ENCODE peak calls at places on chromosomes 2 and 18, in seven cellular contexts. One of them, this sample, is unnamed.

GRCh38 chr2:109238580-109238979 is 109.6 kb downstream of the SH3RF3 start:
- DNase-seq in Peyer's patch: no peak
- DNase-seq in uterus: peak; percentile 58
- DNase-seq in stomach: peak; percentile 58
- DNase-seq in GM12878: peak; percentile 59
- DNase-seq in prostate gland: no peak
- DNase-seq in tibial nerve: peak; percentile 61
- DNase-seq in this sample: peak; percentile 88

GRCh38 chr2:96239091-96239490 is 26.7 kb downstream of the TMEM127 start:
- DNase-seq in Peyer's patch: no peak
- DNase-seq in uterus: no peak
- DNase-seq in stomach: no peak
- DNase-seq in GM12878: no peak
- DNase-seq in prostate gland: no peak
- DNase-seq in tibial nerve: no peak
- DNase-seq in this sample: no peak

GRCh38 chr2:122009546-122009945 is 254.1 kb downstream of the TSN start:
- DNase-seq in Peyer's patch: no peak
- DNase-seq in uterus: no peak
- DNase-seq in stomach: no peak
- DNase-seq in GM12878: no peak
- DNase-seq in prostate gland: no peak
- DNase-seq in tibial nerve: no peak
- DNase-seq in this sample: peak; percentile 5

GRCh38 chr2:171210864-171211431 is 50.3 kb upstream of the TLK1 start:
- DNase-seq in Peyer's patch: no peak
- DNase-seq in uterus: no peak
- DNase-seq in stomach: no peak
- DNase-seq in GM12878: peak; percentile 58
- DNase-seq in prostate gland: peak; percentile 19
- DNase-seq in tibial nerve: no peak
- DNase-seq in this sample: no peak

GRCh38 chr2:102158336-102158735 is 15.8 kb downstream of the IL1R1 start:
- DNase-seq in Peyer's patch: no peak
- DNase-seq in uterus: no peak
- DNase-seq in stomach: no peak
- DNase-seq in GM12878: no peak
- DNase-seq in prostate gland: no peak
- DNase-seq in tibial nerve: no peak
- DNase-seq in this sample: no peak

GRCh38 chr2:11955883-11956282 is 209.5 kb downstream of the LPIN1 start:
- DNase-seq in Peyer's patch: no peak
- DNase-seq in uterus: no peak
- DNase-seq in stomach: no peak
- DNase-seq in GM12878: no peak
- DNase-seq in prostate gland: no peak
- DNase-seq in tibial nerve: no peak
- DNase-seq in this sample: peak; percentile 35

GRCh38 chr2:15561574-15562344 is 625 bp upstream of the NBAS start:
- DNase-seq in Peyer's patch: peak; percentile 61
- DNase-seq in uterus: peak; percentile 40
- DNase-seq in stomach: no peak
- DNase-seq in GM12878: no peak
- DNase-seq in prostate gland: peak; percentile 19
- DNase-seq in tibial nerve: peak; percentile 10
- DNase-seq in this sample: no peak

GRCh38 chr18:49560277-49561126 is 1.4 kb upstream of the LIPG start:
- DNase-seq in Peyer's patch: peak; percentile 72
- DNase-seq in uterus: no peak
- DNase-seq in stomach: no peak
- DNase-seq in GM12878: no peak
- DNase-seq in prostate gland: peak; percentile 43
- DNase-seq in tibial nerve: no peak
- DNase-seq in this sample: no peak

GRCh38 chr2:27282892-27283291 is 663 bp downstream of the TRIM54 start:
- DNase-seq in Peyer's patch: no peak
- DNase-seq in uterus: no peak
- DNase-seq in stomach: no peak
- DNase-seq in GM12878: no peak
- DNase-seq in prostate gland: no peak
- DNase-seq in tibial nerve: no peak
- DNase-seq in this sample: no peak

GRCh38 chr2:172562298-172562697 is 6.4 kb downstream of the PDK1 start:
- DNase-seq in Peyer's patch: no peak
- DNase-seq in uterus: no peak
- DNase-seq in stomach: no peak
- DNase-seq in GM12878: no peak
- DNase-seq in prostate gland: no peak
- DNase-seq in tibial nerve: no peak
- DNase-seq in this sample: no peak

GRCh38 chr2:101057051-101057933 is 55.2 kb downstream of the RPL31 start:
- DNase-seq in Peyer's patch: no peak
- DNase-seq in uterus: no peak
- DNase-seq in stomach: no peak
- DNase-seq in GM12878: no peak
- DNase-seq in prostate gland: no peak
- DNase-seq in tibial nerve: no peak
- DNase-seq in this sample: no peak

GRCh38 chr2:9240745-9241144 is 34.1 kb downstream of the ASAP2 start:
- DNase-seq in Peyer's patch: no peak
- DNase-seq in uterus: no peak
- DNase-seq in stomach: no peak
- DNase-seq in GM12878: no peak
- DNase-seq in prostate gland: no peak
- DNase-seq in tibial nerve: no peak
- DNase-seq in this sample: no peak

GRCh38 chr2:81234711-81235110 is 930.2 kb upstream of the LRRTM1 start:
- DNase-seq in Peyer's patch: no peak
- DNase-seq in uterus: no peak
- DNase-seq in stomach: no peak
- DNase-seq in GM12878: no peak
- DNase-seq in prostate gland: no peak
- DNase-seq in tibial nerve: no peak
- DNase-seq in this sample: no peak

GRCh38 chr2:132849118-132849517 is 179.1 kb upstream of the LYPD1 start:
- DNase-seq in Peyer's patch: no peak
- DNase-seq in uterus: no peak
- DNase-seq in stomach: no peak
- DNase-seq in GM12878: no peak
- DNase-seq in prostate gland: no peak
- DNase-seq in tibial nerve: no peak
- DNase-seq in this sample: no peak

GRCh38 chr2:98894331-98895000 is 41.6 kb downstream of the CRACDL start:
- DNase-seq in Peyer's patch: no peak
- DNase-seq in uterus: no peak
- DNase-seq in stomach: no peak
- DNase-seq in GM12878: no peak
- DNase-seq in prostate gland: no peak
- DNase-seq in tibial nerve: no peak
- DNase-seq in this sample: no peak

GRCh38 chr2:25078171-25079049 is 36.5 kb downstream of the EFR3B start:
- DNase-seq in Peyer's patch: no peak
- DNase-seq in uterus: no peak
- DNase-seq in stomach: no peak
- DNase-seq in GM12878: no peak
- DNase-seq in prostate gland: peak; percentile 26
- DNase-seq in tibial nerve: no peak
- DNase-seq in this sample: no peak

GRCh38 chr2:231970461-231970860 is 8.9 kb downstream of the DIS3L2 start:
- DNase-seq in Peyer's patch: no peak
- DNase-seq in uterus: no peak
- DNase-seq in stomach: no peak
- DNase-seq in GM12878: no peak
- DNase-seq in prostate gland: no peak
- DNase-seq in tibial nerve: no peak
- DNase-seq in this sample: no peak

GRCh38 chr18:48743046-48743445 is 204.2 kb downstream of the CTIF start:
- DNase-seq in Peyer's patch: no peak
- DNase-seq in uterus: peak; percentile 79
- DNase-seq in stomach: no peak
- DNase-seq in GM12878: no peak
- DNase-seq in prostate gland: no peak
- DNase-seq in tibial nerve: peak; percentile 71
- DNase-seq in this sample: no peak

GRCh38 chr2:11744631-11745394 is 1.6 kb upstream of the LPIN1 start:
- DNase-seq in Peyer's patch: peak; percentile 55
- DNase-seq in uterus: peak; percentile 47
- DNase-seq in stomach: no peak
- DNase-seq in GM12878: no peak
- DNase-seq in prostate gland: no peak
- DNase-seq in tibial nerve: no peak
- DNase-seq in this sample: no peak

GRCh38 chr18:8359076-8359475 is 250.2 kb upstream of the RAB12 start:
- DNase-seq in Peyer's patch: no peak
- DNase-seq in uterus: no peak
- DNase-seq in stomach: no peak
- DNase-seq in GM12878: no peak
- DNase-seq in prostate gland: no peak
- DNase-seq in tibial nerve: no peak
- DNase-seq in this sample: no peak
- TF ChIP-seq CTCF in Peyer's patch: no peak
- TF ChIP-seq CTCF in uterus: no peak
- TF ChIP-seq CTCF in stomach: no peak
- TF ChIP-seq CTCF in GM12878: no peak
- TF ChIP-seq CTCF in prostate gland: no peak
- TF ChIP-seq CTCF in tibial nerve: no peak
- TF ChIP-seq CTCF in this sample: no peak

GRCh38 chr18:54224379-54225014 is at the start of gene MBD2:
- DNase-seq in Peyer's patch: peak; percentile 95
- DNase-seq in uterus: peak; percentile 94
- DNase-seq in stomach: peak; percentile 95
- DNase-seq in GM12878: peak; percentile 76
- DNase-seq in prostate gland: peak; percentile 93
- DNase-seq in tibial nerve: peak; percentile 82
- DNase-seq in this sample: peak; percentile 99
- TF ChIP-seq POLR2A in Peyer's patch: peak; percentile 74
- TF ChIP-seq POLR2A in uterus: peak; percentile 75
- TF ChIP-seq POLR2A in stomach: no peak
- TF ChIP-seq POLR2A in GM12878: peak; percentile 72
- TF ChIP-seq POLR2A in prostate gland: peak; percentile 76
- TF ChIP-seq POLR2A in tibial nerve: peak; percentile 70
- TF ChIP-seq POLR2A in this sample: peak; percentile 84

DNA sequence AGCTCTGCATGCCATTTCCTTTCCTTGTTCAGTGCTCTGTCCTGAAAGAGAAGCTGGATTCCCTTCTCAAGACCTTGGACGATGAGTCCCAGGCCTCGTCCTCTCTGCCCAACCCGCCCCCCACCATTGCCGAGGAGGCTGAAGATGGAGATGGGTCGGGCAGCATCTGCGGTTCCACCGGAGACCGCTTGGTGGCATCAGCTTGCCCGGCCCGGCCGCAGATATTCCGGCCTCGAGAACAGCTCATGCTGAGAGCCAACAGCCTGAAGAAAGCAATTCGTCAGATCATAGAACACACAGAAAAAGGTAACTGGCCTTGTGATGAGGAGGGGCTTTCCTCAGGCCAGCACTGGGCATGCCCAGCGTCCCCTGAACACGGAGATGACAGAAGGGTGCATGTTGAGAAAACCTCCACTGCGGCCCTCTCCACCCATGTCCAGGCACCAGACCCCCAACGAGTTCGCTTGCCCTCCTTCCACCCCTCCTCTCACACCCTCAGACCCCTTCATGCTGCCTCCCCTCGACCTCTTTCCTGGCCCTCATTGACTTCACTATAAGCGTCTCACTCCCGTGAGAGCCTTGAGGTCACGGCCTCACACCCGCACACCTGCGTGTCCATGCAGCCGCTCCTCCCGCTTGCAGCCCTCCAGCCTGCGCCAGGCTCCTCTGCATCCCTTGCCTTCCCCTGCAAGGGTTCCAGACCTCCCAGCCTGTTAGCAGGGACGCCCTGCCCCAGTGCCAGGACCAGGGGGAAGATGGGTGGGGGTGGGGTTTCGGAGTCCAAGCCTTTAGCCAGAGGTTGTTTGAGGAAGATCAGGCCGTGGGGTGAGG is 95.0 kb downstream of the DGKD start:
- DNase-seq in Peyer's patch: peak; percentile 58
- DNase-seq in uterus: peak; percentile 16
- DNase-seq in stomach: no peak
- DNase-seq in GM12878: no peak
- DNase-seq in prostate gland: peak; percentile 38
- DNase-seq in tibial nerve: no peak
- DNase-seq in this sample: peak; percentile 41
- TF ChIP-seq CTCF in Peyer's patch: peak; percentile 44
- TF ChIP-seq CTCF in uterus: no peak
- TF ChIP-seq CTCF in stomach: peak; percentile 65
- TF ChIP-seq CTCF in GM12878: no peak
- TF ChIP-seq CTCF in prostate gland: peak; percentile 74
- TF ChIP-seq CTCF in tibial nerve: peak; percentile 66
- TF ChIP-seq CTCF in this sample: peak; percentile 38

GRCh38 chr2:54630841-54631497 is 92.5 kb upstream of the EML6 start:
- DNase-seq in Peyer's patch: no peak
- DNase-seq in uterus: no peak
- DNase-seq in stomach: no peak
- DNase-seq in GM12878: no peak
- DNase-seq in prostate gland: no peak
- DNase-seq in tibial nerve: no peak
- DNase-seq in this sample: no peak
- TF ChIP-seq POLR2A in Peyer's patch: no peak
- TF ChIP-seq POLR2A in uterus: no peak
- TF ChIP-seq POLR2A in stomach: no peak
- TF ChIP-seq POLR2A in GM12878: peak; percentile 44
- TF ChIP-seq POLR2A in prostate gland: no peak
- TF ChIP-seq POLR2A in tibial nerve: no peak
- TF ChIP-seq POLR2A in this sample: no peak

GRCh38 chr2:76958749-76959148 is 563.4 kb downstream of the LRRTM4 start:
- DNase-seq in Peyer's patch: no peak
- DNase-seq in uterus: no peak
- DNase-seq in stomach: no peak
- DNase-seq in GM12878: no peak
- DNase-seq in prostate gland: no peak
- DNase-seq in tibial nerve: no peak
- DNase-seq in this sample: no peak

GRCh38 chr2:76953733-76954347 is 568.3 kb downstream of the LRRTM4 start:
- DNase-seq in Peyer's patch: no peak
- DNase-seq in uterus: no peak
- DNase-seq in stomach: no peak
- DNase-seq in GM12878: peak; percentile 17
- DNase-seq in prostate gland: peak; percentile 35
- DNase-seq in tibial nerve: peak; percentile 30
- DNase-seq in this sample: no peak
- TF ChIP-seq CTCF in Peyer's patch: peak; percentile 64
- TF ChIP-seq CTCF in uterus: peak; percentile 27
- TF ChIP-seq CTCF in stomach: peak; percentile 66
- TF ChIP-seq CTCF in GM12878: peak; percentile 77
- TF ChIP-seq CTCF in prostate gland: peak; percentile 71
- TF ChIP-seq CTCF in tibial nerve: peak; percentile 56
- TF ChIP-seq CTCF in this sample: peak; percentile 35

This sample was measured in upper lobe of left lung.